ENCODE peak calls at places on chromosomes 1 and 21, in eight cellular contexts. J is A549, H is dorsolateral prefrontal cortex, Q is psoas muscle, F is sigmoid colon, D is K562, K is prostate gland, Z is SK-N-SH. S is an unnamed sample.

GRCh38 chr21:36859744-36860501 is 106.5 kb downstream of the HLCS start:
- DNase-seq in J (peak; percentile 86), H (no peak), Q (peak; percentile 72), F (peak; percentile 79), D (peak; percentile 96), K (no peak), Z (peak; percentile 41), S (peak; percentile 93)

GRCh38 chr1:180912211-180912800 is 391 bp upstream of the KIAA1614 start:
- DNase-seq in J (no peak), H (no peak), Q (no peak), F (peak; percentile 68), D (no peak), K (no peak), Z (no peak), S (peak; percentile 20)

GRCh38 chr1:162069334-162070093 is at the start of gene NOS1AP:
- DNase-seq in J (peak; percentile 63), H (peak; percentile 79), Q (peak; percentile 78), F (peak; percentile 82), D (peak; percentile 87), K (peak; percentile 86), Z (peak; percentile 95), S (peak; percentile 76)

GRCh38 chr1:13788795-13789194 is 88.8 kb downstream of the PRDM2 start:
- DNase-seq in J (no peak), H (peak; percentile 56), Q (no peak), F (no peak), D (no peak), K (no peak), Z (no peak), S (no peak)

GRCh38 chr1:222794656-222795474 is 20.0 kb upstream of the DISP1 start:
- DNase-seq in J (peak; percentile 49), H (no peak), Q (no peak), F (no peak), D (no peak), K (no peak), Z (no peak), S (no peak)

GRCh38 chr1:237879195-237879594 is 11.5 kb downstream of the ZP4 start:
- DNase-seq in J (peak; percentile 18), H (no peak), Q (no peak), F (no peak), D (no peak), K (no peak), Z (no peak), S (peak; percentile 88)

GRCh38 chr1:187241971-187242370 is 413.2 kb downstream of the PLA2G4A start:
- DNase-seq in J (no peak), H (no peak), Q (no peak), F (no peak), D (no peak), K (no peak), Z (no peak), S (no peak)

GRCh38 chr1:99644302-99645004 is 1.5 kb upstream of the PALMD start:
- DNase-seq in J (no peak), H (no peak), Q (no peak), F (no peak), D (no peak), K (no peak), Z (no peak), S (no peak)

GRCh38 chr1:111707906-111708305 is 31.3 kb downstream of the INKA2 start:
- DNase-seq in J (no peak), H (no peak), Q (no peak), F (no peak), D (no peak), K (no peak), Z (no peak), S (no peak)

GRCh38 chr1:237851209-237851845 is 39.4 kb downstream of the ZP4 start:
- DNase-seq in J (peak; percentile 58), H (peak; percentile 84), Q (peak; percentile 16), F (no peak), D (peak; percentile 10), K (no peak), Z (peak; percentile 50), S (peak; percentile 29)

GRCh38 chr1:24865587-24865986 is 64.5 kb downstream of the RUNX3 start:
- DNase-seq in J (no peak), H (no peak), Q (no peak), F (no peak), D (no peak), K (no peak), Z (no peak), S (no peak)

GRCh38 chr1:205983925-205984725 is 19.1 kb downstream of the RAB7B start:
- DNase-seq in J (peak; percentile 57), H (peak; percentile 79), Q (peak; percentile 63), F (peak; percentile 72), D (peak; percentile 72), K (peak; percentile 91), Z (peak; percentile 74), S (peak; percentile 95)

GRCh38 chr1:22626219-22626902 is 10.1 kb upstream of the C1QA start:
- DNase-seq in J (no peak), H (no peak), Q (no peak), F (no peak), D (no peak), K (no peak), Z (no peak), S (no peak)

GRCh38 chr1:108107658-108108057 is 92.5 kb downstream of the SLC25A24 start:
- DNase-seq in J (peak; percentile 18), H (no peak), Q (no peak), F (no peak), D (no peak), K (no peak), Z (no peak), S (no peak)

GRCh38 chr21:31128234-31128633 is 90.0 kb upstream of the KRTAP19-8 start:
- DNase-seq in J (no peak), H (no peak), Q (no peak), F (no peak), D (no peak), K (no peak), Z (no peak), S (no peak)

GRCh38 chr1:43530483-43531452 is at the start of gene PTPRF:
- DNase-seq in J (peak; percentile 50), H (peak; percentile 65), Q (peak; percentile 62), F (peak; percentile 86), D (peak; percentile 78), K (peak; percentile 77), Z (peak; percentile 95), S (peak; percentile 74)

GRCh38 chr1:43531906-43532584 is 1.4 kb downstream of the PTPRF start:
- DNase-seq in J (no peak), H (no peak), Q (no peak), F (no peak), D (no peak), K (no peak), Z (peak; percentile 55), S (no peak)

GRCh38 chr1:43532716-43533115 is 2.0 kb downstream of the PTPRF start:
- DNase-seq in J (no peak), H (no peak), Q (no peak), F (no peak), D (no peak), K (no peak), Z (no peak), S (no peak)

GRCh38 chr1:43533615-43534014 is 2.9 kb downstream of the PTPRF start:
- DNase-seq in J (no peak), H (no peak), Q (no peak), F (no peak), D (no peak), K (no peak), Z (no peak), S (no peak)

DNA sequence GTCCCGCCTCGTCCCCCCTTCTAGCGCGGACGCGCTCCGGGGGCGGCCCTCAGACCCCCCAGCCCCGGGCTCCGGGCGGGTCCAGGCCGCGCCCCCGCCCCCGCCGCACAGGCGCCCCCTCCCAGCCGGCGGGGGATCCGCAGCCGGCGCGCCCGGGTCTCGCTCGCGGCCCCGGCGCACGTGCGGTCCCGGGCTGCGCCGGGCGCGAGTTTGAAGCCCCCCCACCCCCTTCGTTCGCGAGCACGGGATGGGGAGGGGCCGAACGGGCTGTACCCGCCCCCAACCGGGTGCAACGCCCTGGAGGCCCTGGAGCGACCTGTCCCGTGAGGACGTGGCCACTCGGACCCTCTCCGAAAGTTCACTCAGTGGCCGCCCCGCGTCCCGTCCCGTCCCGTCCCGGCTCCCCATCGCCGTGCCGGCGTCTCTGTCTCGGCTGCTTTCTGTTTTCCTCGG is 796 bp downstream of the PTPRF start:
- DNase-seq in J (peak; percentile 28), H (no peak), Q (peak; percentile 35), F (no peak), D (peak; percentile 54), K (peak; percentile 62), Z (peak; percentile 89), S (peak; percentile 54)
- H3K27ac ChIP-seq in J (peak overlapping the region; percentile 100), H (peak overlapping the region; percentile 73), Q (no peak overlapping the region), F (peak overlapping the region; percentile 97), D (no peak overlapping the region), K (peak overlapping the region; percentile 97), Z (no peak overlapping the region), S (peak overlapping the region; percentile 92)

DNA sequence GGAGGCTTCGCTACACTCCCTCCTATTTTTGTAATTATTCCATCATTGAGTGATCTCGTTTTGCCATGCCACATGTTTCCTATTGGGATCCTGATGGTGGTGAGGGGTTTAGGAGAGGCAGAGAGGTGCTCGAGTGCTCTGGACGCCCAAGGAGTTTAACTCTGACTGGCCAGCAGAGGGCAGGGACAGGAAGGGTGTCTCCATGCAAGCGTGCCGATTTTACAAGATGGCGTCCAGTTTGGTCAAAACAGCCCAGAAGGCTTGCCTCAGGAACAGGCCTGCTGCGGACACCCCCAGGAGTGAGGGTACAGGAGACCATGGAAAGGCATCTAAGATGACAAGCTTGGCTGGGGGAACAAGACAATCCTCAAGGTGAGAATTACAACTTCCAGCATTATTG is 33.8 kb upstream of the KCNE2 start:
- DNase-seq in J (peak; percentile 38), H (no peak), Q (no peak), F (no peak), D (peak; percentile 55), K (no peak), Z (no peak), S (no peak)
- TF ChIP-seq CTCF in J (no peak), H (no peak), Q (no peak), F (no peak), D (peak; percentile 63), K (no peak), Z (no peak), S (no peak)

GRCh38 chr1:21291184-21291583 is 921 bp upstream of the ECE1 start:
- DNase-seq in J (no peak), H (no peak), Q (no peak), F (no peak), D (no peak), K (no peak), Z (no peak), S (no peak)

GRCh38 chr1:21291964-21292363 is 1.7 kb upstream of the ECE1 start:
- DNase-seq in J (no peak), H (no peak), Q (no peak), F (no peak), D (no peak), K (no peak), Z (no peak), S (no peak)

GRCh38 chr1:21289127-21289526 is 1.1 kb downstream of the ECE1 start:
- DNase-seq in J (no peak), H (no peak), Q (no peak), F (no peak), D (no peak), K (no peak), Z (no peak), S (no peak)

GRCh38 chr1:21289700-21290545 is at the start of gene ECE1:
- DNase-seq in J (peak; percentile 42), H (no peak), Q (peak; percentile 63), F (no peak), D (no peak), K (no peak), Z (peak; percentile 94), S (peak; percentile 52)

GRCh38 chr1:21290546-21290944 is 282 bp upstream of the ECE1 start:
- DNase-seq in J (no peak), H (no peak), Q (no peak), F (no peak), D (no peak), K (no peak), Z (no peak), S (no peak)
- H3K27ac ChIP-seq in J (peak overlapping the region; percentile 99), H (no peak overlapping the region), Q (peak overlapping the region; percentile 11), F (peak overlapping the region; percentile 67), D (no peak overlapping the region), K (peak overlapping the region; percentile 79), Z (peak overlapping the region; percentile 41), S (peak overlapping the region; percentile 73)

GRCh38 chr1:245493029-245493428 is 338.2 kb downstream of the KIF26B start:
- DNase-seq in J (peak; percentile 37), H (no peak), Q (no peak), F (no peak), D (peak; percentile 37), K (no peak), Z (no peak), S (no peak)
- TF ChIP-seq CTCF in J (no peak), H (no peak), Q (no peak), F (no peak), D (peak; percentile 43), K (no peak), Z (peak; percentile 22), S (no peak)

S was measured in RWPE1.